ENCODE peak calls at places on chromosomes 3 and 15, in ten cellular contexts. G, A, Y, X, F, T, V, R, Z and P are unnamed samples.

GRCh38 chr3:106728315-106728821 is 648.9 kb upstream of the CCDC54 start:
- DNase-seq in G (no peak), A (no peak), Y (no peak), X (no peak), F (no peak), T (no peak), V (peak), R (no peak), Z (peak), P (no peak)

GRCh38 chr15:75232826-75233503 is 25.2 kb upstream of the GOLGA6C start:
- DNase-seq in G (no peak), A (no peak), Y (no peak), X (no peak), F (no peak), T (no peak), V (no peak), R (peak), Z (no peak), P (no peak)

GRCh38 chr3:149454746-149455145 is 19.8 kb upstream of the TM4SF4 start:
- DNase-seq in G (no peak), A (no peak), Y (no peak), X (no peak), F (no peak), T (no peak), V (no peak), R (no peak), Z (peak), P (no peak)

GRCh38 chr15:60424006-60424405 is 26.2 kb upstream of the ANXA2 start:
- DNase-seq in G (no peak), A (no peak), Y (no peak), X (no peak), F (no peak), T (no peak), V (no peak), R (no peak), Z (no peak), P (no peak)

GRCh38 chr15:60384526-60385127 is 13.2 kb downstream of the ANXA2 start:
- DNase-seq in G (no peak), A (no peak), Y (no peak), X (no peak), F (no peak), T (no peak), V (no peak), R (no peak), Z (no peak), P (no peak)

GRCh38 chr15:76994496-76994895 is 430 bp upstream of the PSTPIP1 start:
- DNase-seq in G (no peak), A (no peak), Y (no peak), X (no peak), F (no peak), T (no peak), V (no peak), R (peak), Z (no peak), P (no peak)

GRCh38 chr3:140467104-140467577 is 210.7 kb upstream of the TRIM42 start:
- DNase-seq in G (no peak), A (no peak), Y (no peak), X (no peak), F (no peak), T (peak), V (peak), R (no peak), Z (peak), P (no peak)

GRCh38 chr3:118075873-118076272 is 958.8 kb downstream of the IGSF11 start:
- DNase-seq in G (no peak), A (no peak), Y (no peak), X (no peak), F (peak), T (no peak), V (no peak), R (no peak), Z (no peak), P (no peak)

GRCh38 chr3:11476814-11477213 is 166.9 kb downstream of the VGLL4 start:
- DNase-seq in G (no peak), A (no peak), Y (no peak), X (no peak), F (no peak), T (peak), V (no peak), R (no peak), Z (no peak), P (no peak)

GRCh38 chr3:136134091-136134490 is 62.0 kb downstream of the MSL2 start:
- DNase-seq in G (no peak), A (no peak), Y (no peak), X (no peak), F (no peak), T (no peak), V (no peak), R (no peak), Z (no peak), P (no peak)

GRCh38 chr15:50232791-50233190 is 32.7 kb downstream of the HDC start:
- DNase-seq in G (no peak), A (no peak), Y (no peak), X (no peak), F (no peak), T (no peak), V (no peak), R (no peak), Z (no peak), P (no peak)

GRCh38 chr3:141114816-141115458 is 63.8 kb downstream of the SPSB4 start:
- DNase-seq in G (no peak), A (no peak), Y (no peak), X (no peak), F (no peak), T (peak), V (peak), R (no peak), Z (no peak), P (no peak)

GRCh38 chr3:196969001-196969659 is 497 bp upstream of the PIGZ start:
- DNase-seq in G (no peak), A (no peak), Y (peak), X (no peak), F (peak), T (peak), V (peak), R (peak), Z (no peak), P (no peak)

GRCh38 chr3:132721479-132722164 is 587 bp downstream of the NPHP3 start:
- DNase-seq in G (no peak), A (peak), Y (peak), X (peak), F (peak), T (peak), V (peak), R (peak), Z (peak), P (peak)

GRCh38 chr3:84961492-84962255 is 2.9 kb downstream of the CADM2 start:
- DNase-seq in G (no peak), A (no peak), Y (no peak), X (no peak), F (no peak), T (no peak), V (no peak), R (no peak), Z (no peak), P (peak)

GRCh38 chr3:11091088-11091590 is 63.2 kb upstream of the HRH1 start:
- DNase-seq in G (no peak), A (peak), Y (no peak), X (no peak), F (no peak), T (no peak), V (no peak), R (no peak), Z (no peak), P (no peak)

GRCh38 chr3:133238015-133238414 is 161.8 kb upstream of the BFSP2 start:
- DNase-seq in G (no peak), A (no peak), Y (no peak), X (no peak), F (no peak), T (no peak), V (no peak), R (no peak), Z (no peak), P (no peak)